ENCODE peak calls at places on chromosomes 3 and 15, in ten cellular contexts. One of them, this sample, is unnamed.

GRCh38 chr15:31372635-31373091 is 46.0 kb downstream of the KLF13 start:
- DNase-seq in posterior cingulate gyrus: no peak
- DNase-seq in NCI-H1105: no peak
- DNase-seq in ascending aorta: no peak
- DNase-seq in ovary: no peak
- DNase-seq in Caco-2: peak; percentile 81
- DNase-seq in amniotic epithelial cell: peak; percentile 79
- DNase-seq in activated T-cell treated with anti-CD3 and anti-CD28 coated beads for 48 hours: no peak
- DNase-seq in NAMALWA: no peak
- DNase-seq in caudate nucleus: peak; percentile 33
- DNase-seq in this sample: no peak

GRCh38 chr3:11185144-11185543 is 30.9 kb downstream of the HRH1 start:
- DNase-seq in posterior cingulate gyrus: no peak
- DNase-seq in NCI-H1105: no peak
- DNase-seq in ascending aorta: no peak
- DNase-seq in ovary: no peak
- DNase-seq in Caco-2: no peak
- DNase-seq in amniotic epithelial cell: no peak
- DNase-seq in activated T-cell treated with anti-CD3 and anti-CD28 coated beads for 48 hours: no peak
- DNase-seq in NAMALWA: no peak
- DNase-seq in caudate nucleus: no peak
- DNase-seq in this sample: no peak

GRCh38 chr3:4745240-4745620 is 234.0 kb upstream of the BHLHE40 start:
- DNase-seq in posterior cingulate gyrus: no peak
- DNase-seq in NCI-H1105: no peak
- DNase-seq in ascending aorta: no peak
- DNase-seq in ovary: no peak
- DNase-seq in Caco-2: no peak
- DNase-seq in amniotic epithelial cell: peak; percentile 70
- DNase-seq in activated T-cell treated with anti-CD3 and anti-CD28 coated beads for 48 hours: no peak
- DNase-seq in NAMALWA: no peak
- DNase-seq in caudate nucleus: no peak
- DNase-seq in this sample: no peak

GRCh38 chr3:123751478-123751877 is 132.7 kb downstream of the MYLK start:
- DNase-seq in posterior cingulate gyrus: no peak
- DNase-seq in NCI-H1105: no peak
- DNase-seq in ascending aorta: no peak
- DNase-seq in ovary: no peak
- DNase-seq in Caco-2: no peak
- DNase-seq in amniotic epithelial cell: peak; percentile 91
- DNase-seq in activated T-cell treated with anti-CD3 and anti-CD28 coated beads for 48 hours: no peak
- DNase-seq in NAMALWA: no peak
- DNase-seq in caudate nucleus: no peak
- DNase-seq in this sample: no peak

GRCh38 chr3:63911395-63911900 is 735 bp downstream of the SCAANT1 start:
- DNase-seq in posterior cingulate gyrus: no peak
- DNase-seq in NCI-H1105: no peak
- DNase-seq in ascending aorta: no peak
- DNase-seq in ovary: no peak
- DNase-seq in Caco-2: no peak
- DNase-seq in amniotic epithelial cell: no peak
- DNase-seq in activated T-cell treated with anti-CD3 and anti-CD28 coated beads for 48 hours: no peak
- DNase-seq in NAMALWA: peak; percentile 52
- DNase-seq in caudate nucleus: no peak
- DNase-seq in this sample: no peak

GRCh38 chr15:61228025-61228901 is 839 bp downstream of the RORA start:
- DNase-seq in posterior cingulate gyrus: peak; percentile 75
- DNase-seq in NCI-H1105: no peak
- DNase-seq in ascending aorta: no peak
- DNase-seq in ovary: no peak
- DNase-seq in Caco-2: no peak
- DNase-seq in amniotic epithelial cell: peak; percentile 15
- DNase-seq in activated T-cell treated with anti-CD3 and anti-CD28 coated beads for 48 hours: no peak
- DNase-seq in NAMALWA: no peak
- DNase-seq in caudate nucleus: no peak
- DNase-seq in this sample: no peak

GRCh38 chr15:60649845-60650548 is 171.1 kb upstream of the ICE2 start:
- DNase-seq in posterior cingulate gyrus: no peak
- DNase-seq in NCI-H1105: no peak
- DNase-seq in ascending aorta: no peak
- DNase-seq in ovary: no peak
- DNase-seq in Caco-2: no peak
- DNase-seq in amniotic epithelial cell: peak; percentile 18
- DNase-seq in activated T-cell treated with anti-CD3 and anti-CD28 coated beads for 48 hours: peak; percentile 18
- DNase-seq in NAMALWA: no peak
- DNase-seq in caudate nucleus: no peak
- DNase-seq in this sample: no peak

GRCh38 chr3:1609416-1609815 is 489.2 kb upstream of the CNTN4 start:
- DNase-seq in posterior cingulate gyrus: no peak
- DNase-seq in NCI-H1105: no peak
- DNase-seq in ascending aorta: no peak
- DNase-seq in ovary: no peak
- DNase-seq in Caco-2: no peak
- DNase-seq in amniotic epithelial cell: no peak
- DNase-seq in activated T-cell treated with anti-CD3 and anti-CD28 coated beads for 48 hours: no peak
- DNase-seq in NAMALWA: no peak
- DNase-seq in caudate nucleus: no peak
- DNase-seq in this sample: no peak

GRCh38 chr3:54761661-54762060 is 166.2 kb downstream of the LRTM1 start:
- DNase-seq in posterior cingulate gyrus: no peak
- DNase-seq in NCI-H1105: no peak
- DNase-seq in ascending aorta: no peak
- DNase-seq in ovary: no peak
- DNase-seq in Caco-2: no peak
- DNase-seq in amniotic epithelial cell: no peak
- DNase-seq in activated T-cell treated with anti-CD3 and anti-CD28 coated beads for 48 hours: no peak
- DNase-seq in NAMALWA: no peak
- DNase-seq in caudate nucleus: no peak
- DNase-seq in this sample: no peak

GRCh38 chr3:150362515-150363302 is 45.4 kb upstream of the TSC22D2 start:
- DNase-seq in posterior cingulate gyrus: no peak
- DNase-seq in NCI-H1105: no peak
- DNase-seq in ascending aorta: no peak
- DNase-seq in ovary: no peak
- DNase-seq in Caco-2: no peak
- DNase-seq in amniotic epithelial cell: no peak
- DNase-seq in activated T-cell treated with anti-CD3 and anti-CD28 coated beads for 48 hours: no peak
- DNase-seq in NAMALWA: no peak
- DNase-seq in caudate nucleus: no peak
- DNase-seq in this sample: no peak

GRCh38 chr3:194537732-194538247 is 51.0 kb upstream of the ATP13A3 start:
- DNase-seq in posterior cingulate gyrus: no peak
- DNase-seq in NCI-H1105: peak; percentile 14
- DNase-seq in ascending aorta: no peak
- DNase-seq in ovary: no peak
- DNase-seq in Caco-2: peak; percentile 42
- DNase-seq in amniotic epithelial cell: peak; percentile 39
- DNase-seq in activated T-cell treated with anti-CD3 and anti-CD28 coated beads for 48 hours: no peak
- DNase-seq in NAMALWA: no peak
- DNase-seq in caudate nucleus: no peak
- DNase-seq in this sample: peak; percentile 84

GRCh38 chr15:69206079-69206478 is 45.6 kb downstream of the GLCE start:
- DNase-seq in posterior cingulate gyrus: no peak
- DNase-seq in NCI-H1105: no peak
- DNase-seq in ascending aorta: no peak
- DNase-seq in ovary: no peak
- DNase-seq in Caco-2: no peak
- DNase-seq in amniotic epithelial cell: no peak
- DNase-seq in activated T-cell treated with anti-CD3 and anti-CD28 coated beads for 48 hours: no peak
- DNase-seq in NAMALWA: no peak
- DNase-seq in caudate nucleus: no peak
- DNase-seq in this sample: no peak

GRCh38 chr15:93052090-93052892 is 36.7 kb downstream of the RGMA start:
- DNase-seq in posterior cingulate gyrus: no peak
- DNase-seq in NCI-H1105: no peak
- DNase-seq in ascending aorta: no peak
- DNase-seq in ovary: no peak
- DNase-seq in Caco-2: no peak
- DNase-seq in amniotic epithelial cell: no peak
- DNase-seq in activated T-cell treated with anti-CD3 and anti-CD28 coated beads for 48 hours: no peak
- DNase-seq in NAMALWA: peak; percentile 60
- DNase-seq in caudate nucleus: no peak
- DNase-seq in this sample: no peak

GRCh38 chr3:24670871-24671270 is 176.2 kb upstream of the THRB start:
- DNase-seq in posterior cingulate gyrus: no peak
- DNase-seq in NCI-H1105: no peak
- DNase-seq in ascending aorta: no peak
- DNase-seq in ovary: no peak
- DNase-seq in Caco-2: no peak
- DNase-seq in amniotic epithelial cell: no peak
- DNase-seq in activated T-cell treated with anti-CD3 and anti-CD28 coated beads for 48 hours: no peak
- DNase-seq in NAMALWA: no peak
- DNase-seq in caudate nucleus: no peak
- DNase-seq in this sample: no peak